ENCODE peak calls at places on chromosomes 16 and 17, in four cellular contexts. One of them, this sample, is unnamed.

GRCh38 chr16:84086996-84087395 is 29.7 kb downstream of the MBTPS1 start:
- DNase-seq in GM12864: no peak
- DNase-seq in natural killer cell: no peak
- DNase-seq in stomach: no peak
- DNase-seq in this sample: no peak

GRCh38 chr16:71927787-71928186 is 32.5 kb downstream of the IST1 start:
- DNase-seq in GM12864: no peak
- DNase-seq in natural killer cell: no peak
- DNase-seq in stomach: no peak
- DNase-seq in this sample: no peak

GRCh38 chr16:4089251-4089810 is 26.9 kb downstream of the ADCY9 start:
- DNase-seq in GM12864: no peak
- DNase-seq in natural killer cell: no peak
- DNase-seq in stomach: no peak
- DNase-seq in this sample: no peak

GRCh38 chr17:60832206-60832605 is 154.6 kb downstream of the BCAS3 start:
- DNase-seq in GM12864: no peak
- DNase-seq in natural killer cell: no peak
- DNase-seq in stomach: no peak
- DNase-seq in this sample: no peak

GRCh38 chr16:10979717-10980601 is 35.6 kb downstream of the CLEC16A start:
- DNase-seq in GM12864: no peak
- DNase-seq in natural killer cell: no peak
- DNase-seq in stomach: no peak
- DNase-seq in this sample: no peak

GRCh38 chr17:74605361-74605760 is 13.3 kb upstream of the CD300LD start:
- DNase-seq in GM12864: no peak
- DNase-seq in natural killer cell: no peak
- DNase-seq in stomach: no peak
- DNase-seq in this sample: no peak

GRCh38 chr16:84942786-84943185 is 68.5 kb downstream of the ZDHHC7 start:
- DNase-seq in GM12864: no peak
- DNase-seq in natural killer cell: no peak
- DNase-seq in stomach: no peak
- DNase-seq in this sample: no peak

GRCh38 chr16:11797957-11798299 is 870 bp upstream of the ZC3H7A start:
- DNase-seq in GM12864: no peak
- DNase-seq in natural killer cell: no peak
- DNase-seq in stomach: no peak
- DNase-seq in this sample: no peak

GRCh38 chr16:76574651-76575050 is 297.4 kb downstream of the CNTNAP4 start:
- DNase-seq in GM12864: no peak
- DNase-seq in natural killer cell: no peak
- DNase-seq in stomach: no peak
- DNase-seq in this sample: no peak

GRCh38 chr16:3467920-3468319 is 24.4 kb downstream of the NAA60 start:
- DNase-seq in GM12864: no peak
- DNase-seq in natural killer cell: no peak
- DNase-seq in stomach: no peak
- DNase-seq in this sample: no peak

GRCh38 chr16:77971306-77972131 is 50.8 kb upstream of the CLEC3A start:
- DNase-seq in GM12864: peak; percentile 25
- DNase-seq in natural killer cell: peak; percentile 65
- DNase-seq in stomach: peak; percentile 83
- DNase-seq in this sample: peak; percentile 65

GRCh38 chr17:8728991-8729390 is 15.6 kb downstream of the CCDC42 start:
- DNase-seq in GM12864: no peak
- DNase-seq in natural killer cell: no peak
- DNase-seq in stomach: no peak
- DNase-seq in this sample: no peak

GRCh38 chr17:56824503-56824902 is 9.2 kb downstream of the C17orf67 start:
- DNase-seq in GM12864: no peak
- DNase-seq in natural killer cell: no peak
- DNase-seq in stomach: no peak
- DNase-seq in this sample: no peak

GRCh38 chr16:56041556-56042140 is 149.6 kb upstream of the GNAO1 start:
- DNase-seq in GM12864: no peak
- DNase-seq in natural killer cell: no peak
- DNase-seq in stomach: no peak
- DNase-seq in this sample: no peak

GRCh38 chr16:50302472-50303005 is 36.2 kb downstream of the ADCY7 start:
- DNase-seq in GM12864: no peak
- DNase-seq in natural killer cell: no peak
- DNase-seq in stomach: no peak
- DNase-seq in this sample: no peak

GRCh38 chr17:80029235-80029974 is 6.3 kb downstream of the TBC1D16 start:
- DNase-seq in GM12864: no peak
- DNase-seq in natural killer cell: no peak
- DNase-seq in stomach: peak; percentile 77
- DNase-seq in this sample: no peak

GRCh38 chr16:84841787-84842300 is 22.1 kb downstream of the CRISPLD2 start:
- DNase-seq in GM12864: no peak
- DNase-seq in natural killer cell: no peak
- DNase-seq in stomach: peak; percentile 85
- DNase-seq in this sample: no peak

GRCh38 chr16:84922351-84923135 is 88.8 kb downstream of the ZDHHC7 start:
- DNase-seq in GM12864: no peak
- DNase-seq in natural killer cell: no peak
- DNase-seq in stomach: peak; percentile 45
- DNase-seq in this sample: no peak

GRCh38 chr17:7572338-7572587 is 7.2 kb upstream of the CD68 start:
- DNase-seq in GM12864: no peak
- DNase-seq in natural killer cell: no peak
- DNase-seq in stomach: no peak
- DNase-seq in this sample: no peak

GRCh38 chr17:29257756-29258155 is 11.1 kb downstream of the CRYBA1 start:
- DNase-seq in GM12864: no peak
- DNase-seq in natural killer cell: no peak
- DNase-seq in stomach: no peak
- DNase-seq in this sample: no peak

DNA sequence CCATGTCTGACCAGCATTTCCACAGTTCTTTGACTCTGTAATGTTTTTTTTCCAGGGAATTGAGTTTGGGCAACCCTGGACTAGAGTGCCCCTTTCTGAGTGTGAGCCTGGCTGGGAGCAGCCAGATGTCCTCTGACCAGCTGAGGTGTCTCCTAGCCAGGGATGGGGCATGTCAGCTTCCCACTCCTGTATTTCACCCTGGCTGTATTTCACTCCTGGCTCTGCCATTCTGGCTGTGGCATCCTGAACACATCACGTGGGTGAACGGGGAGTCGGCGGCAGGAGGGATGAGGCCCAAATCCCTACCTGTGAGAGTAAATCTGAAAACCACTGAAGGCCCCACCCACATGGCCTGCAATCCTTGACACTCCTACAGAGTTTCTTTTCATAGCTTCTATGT is 31.3 kb downstream of the KDM8 start:
- DNase-seq in GM12864: no peak
- DNase-seq in natural killer cell: no peak
- DNase-seq in stomach: no peak
- DNase-seq in this sample: no peak
- TF ChIP-seq CTCF in GM12864: no peak
- TF ChIP-seq CTCF in natural killer cell: no peak
- TF ChIP-seq CTCF in stomach: no peak
- TF ChIP-seq CTCF in this sample: no peak

GRCh38 chr16:67120025-67120424 is 10.3 kb downstream of the PHAF1 start:
- DNase-seq in GM12864: no peak
- DNase-seq in natural killer cell: no peak
- DNase-seq in stomach: no peak
- DNase-seq in this sample: no peak
- TF ChIP-seq CTCF in GM12864: no peak
- TF ChIP-seq CTCF in natural killer cell: no peak
- TF ChIP-seq CTCF in stomach: no peak
- TF ChIP-seq CTCF in this sample: no peak

GRCh38 chr17:37406635-37407455 is at the start of the genes ACACA and TADA2A:
- DNase-seq in GM12864: peak; percentile 24
- DNase-seq in natural killer cell: peak; percentile 78
- DNase-seq in stomach: peak; percentile 82
- DNase-seq in this sample: peak; percentile 60
- TF ChIP-seq CTCF in GM12864: no peak
- TF ChIP-seq CTCF in natural killer cell: no peak
- TF ChIP-seq CTCF in stomach: no peak
- TF ChIP-seq CTCF in this sample: no peak

DNA sequence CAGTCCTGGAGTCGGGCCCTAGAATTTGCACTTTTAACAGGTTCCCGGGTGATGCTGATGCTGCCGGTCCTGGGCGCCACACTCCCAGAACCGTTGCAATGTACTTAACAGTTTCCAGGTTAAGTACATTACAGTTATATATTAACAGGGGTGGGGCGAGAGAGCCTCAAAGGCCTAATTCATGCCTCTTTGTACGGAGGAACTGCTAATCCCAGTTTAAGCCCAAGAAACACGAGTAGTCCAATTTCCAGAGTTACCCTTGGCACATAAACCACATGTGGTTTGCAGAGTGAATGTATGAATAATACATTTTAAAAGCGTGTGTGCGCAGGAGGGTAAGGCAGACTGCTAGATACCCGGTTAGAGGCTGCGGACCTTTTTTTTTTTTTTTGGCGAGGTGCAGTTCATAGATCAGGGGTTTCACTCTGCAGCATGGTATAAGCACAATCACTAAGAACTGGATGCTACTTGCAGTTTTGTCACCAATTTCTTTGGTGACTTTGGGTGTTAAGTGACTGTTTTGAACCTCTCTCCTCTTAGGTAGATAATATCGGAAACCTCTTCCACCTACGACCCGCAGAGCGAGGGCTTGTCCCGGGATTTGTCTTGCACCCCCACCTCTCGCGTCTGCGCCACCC is 714 bp downstream of the COX11 start:
- DNase-seq in GM12864: no peak
- DNase-seq in natural killer cell: no peak
- DNase-seq in stomach: no peak
- DNase-seq in this sample: no peak
- TF ChIP-seq CTCF in GM12864: peak; percentile 53
- TF ChIP-seq CTCF in natural killer cell: no peak
- TF ChIP-seq CTCF in stomach: no peak
- TF ChIP-seq CTCF in this sample: peak; percentile 62

GRCh38 chr17:77893144-77894044 is 65.1 kb upstream of the TNRC6C start:
- DNase-seq in GM12864: no peak
- DNase-seq in natural killer cell: no peak
- DNase-seq in stomach: no peak
- DNase-seq in this sample: no peak

GRCh38 chr17:77892031-77892430 is 66.5 kb upstream of the TNRC6C start:
- DNase-seq in GM12864: no peak
- DNase-seq in natural killer cell: no peak
- DNase-seq in stomach: no peak
- DNase-seq in this sample: no peak

GRCh38 chr17:77894126-77894956 is 64.2 kb upstream of the TNRC6C start:
- DNase-seq in GM12864: no peak
- DNase-seq in natural killer cell: no peak
- DNase-seq in stomach: no peak
- DNase-seq in this sample: no peak

GRCh38 chr17:77891602-77892001 is 66.9 kb upstream of the TNRC6C start:
- DNase-seq in GM12864: no peak
- DNase-seq in natural killer cell: no peak
- DNase-seq in stomach: no peak
- DNase-seq in this sample: no peak

DNA sequence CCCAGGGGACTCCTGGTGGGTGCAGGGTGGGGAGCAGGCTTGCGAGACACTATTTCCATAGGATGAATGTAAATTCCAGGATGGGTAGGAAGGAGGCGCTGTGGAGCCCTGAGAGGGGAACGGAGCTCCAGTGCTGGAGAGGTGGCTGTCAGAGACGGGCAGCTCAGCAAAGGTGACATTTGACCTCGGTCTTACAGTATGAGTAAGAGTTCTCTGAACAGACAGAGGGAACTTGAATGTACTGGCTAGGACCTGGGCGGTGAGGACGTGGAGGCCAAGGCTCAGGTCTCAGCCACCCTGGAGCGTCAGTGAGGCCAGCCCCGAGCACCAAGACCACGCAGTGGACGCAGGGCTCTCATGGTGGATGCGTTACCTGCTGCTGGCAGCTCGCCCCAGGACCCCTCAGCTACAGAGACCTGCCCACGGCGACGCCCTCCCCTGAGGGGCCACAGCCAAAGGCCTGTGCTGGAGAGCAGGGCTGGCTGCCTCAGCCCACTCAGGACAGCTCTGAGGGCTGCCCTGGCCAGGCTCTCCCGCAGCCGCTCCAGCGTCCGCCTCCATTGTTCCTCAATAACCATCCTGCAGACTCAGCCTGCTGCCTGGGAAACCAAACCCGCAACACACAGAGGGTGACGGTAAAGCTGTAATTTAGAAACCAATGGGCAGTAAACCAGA is 65.9 kb upstream of the TNRC6C start:
- DNase-seq in GM12864: no peak
- DNase-seq in natural killer cell: no peak
- DNase-seq in stomach: no peak
- DNase-seq in this sample: no peak
- TF ChIP-seq CTCF in GM12864: peak; percentile 28
- TF ChIP-seq CTCF in natural killer cell: no peak
- TF ChIP-seq CTCF in stomach: no peak
- TF ChIP-seq CTCF in this sample: no peak

GRCh38 chr17:63304704-63305261 is 141.3 kb downstream of the CYB561 start:
- DNase-seq in GM12864: no peak
- DNase-seq in natural killer cell: no peak
- DNase-seq in stomach: no peak
- DNase-seq in this sample: no peak

GRCh38 chr17:63308272-63308671 is 137.8 kb downstream of the CYB561 start:
- DNase-seq in GM12864: no peak
- DNase-seq in natural killer cell: no peak
- DNase-seq in stomach: no peak
- DNase-seq in this sample: no peak

GRCh38 chr17:63309021-63309420 is 137.1 kb downstream of the CYB561 start:
- DNase-seq in GM12864: no peak
- DNase-seq in natural killer cell: no peak
- DNase-seq in stomach: no peak
- DNase-seq in this sample: no peak

GRCh38 chr17:63306855-63307254 is 139.3 kb downstream of the CYB561 start:
- DNase-seq in GM12864: no peak
- DNase-seq in natural killer cell: no peak
- DNase-seq in stomach: no peak
- DNase-seq in this sample: no peak

GRCh38 chr17:63305857-63306256 is 140.2 kb downstream of the CYB561 start:
- DNase-seq in GM12864: no peak
- DNase-seq in natural killer cell: no peak
- DNase-seq in stomach: no peak
- DNase-seq in this sample: no peak
- TF ChIP-seq CTCF in GM12864: no peak
- TF ChIP-seq CTCF in natural killer cell: no peak
- TF ChIP-seq CTCF in stomach: no peak
- TF ChIP-seq CTCF in this sample: no peak

GRCh38 chr17:41580244-41580575 is 6.5 kb downstream of the KRT14 start:
- DNase-seq in GM12864: no peak
- DNase-seq in natural killer cell: no peak
- DNase-seq in stomach: no peak
- DNase-seq in this sample: no peak

GRCh38 chr17:41578538-41578937 is 6.7 kb upstream of the KRT9 start:
- DNase-seq in GM12864: no peak
- DNase-seq in natural killer cell: no peak
- DNase-seq in stomach: no peak
- DNase-seq in this sample: no peak

GRCh38 chr17:41578971-41579370 is 7.1 kb upstream of the KRT9 start:
- DNase-seq in GM12864: no peak
- DNase-seq in natural killer cell: no peak
- DNase-seq in stomach: no peak
- DNase-seq in this sample: no peak

GRCh38 chr17:41580651-41581365 is 5.9 kb downstream of the KRT14 start:
- DNase-seq in GM12864: no peak
- DNase-seq in natural killer cell: no peak
- DNase-seq in stomach: no peak
- DNase-seq in this sample: no peak

GRCh38 chr17:41579484-41580243 is 7.0 kb downstream of the KRT14 start:
- DNase-seq in GM12864: peak; percentile 29
- DNase-seq in natural killer cell: peak; percentile 45
- DNase-seq in stomach: peak; percentile 87
- DNase-seq in this sample: peak; percentile 51
- TF ChIP-seq CTCF in GM12864: peak; percentile 95
- TF ChIP-seq CTCF in natural killer cell: peak; percentile 38
- TF ChIP-seq CTCF in stomach: no peak
- TF ChIP-seq CTCF in this sample: no peak